ENCODE peak calls at places on chromosomes 16 and 17, in four cellular contexts. B is CD8-positive, alpha-beta T cell; V is effector memory CD4-positive, alpha-beta T cell; C is NCI-H446 treated with DMSO at 0.1 percent for 48 hours. I is an unnamed sample.

GRCh38 chr16:55030944-55031343 is 100.3 kb downstream of the IRX5 start:
- DNase-seq in B (no peak), V (no peak), C (no peak), I (no peak)

GRCh38 chr17:81665205-81666091 is 957 bp downstream of the OXLD1 start:
- DNase-seq in B (no peak), V (no peak), C (peak; percentile 15), I (no peak)

GRCh38 chr17:47957591-47958490 is at the start of gene PRR15L:
- DNase-seq in B (no peak), V (no peak), C (no peak), I (no peak)

GRCh38 chr17:66248285-66248684 is 19.1 kb upstream of the APOH start:
- DNase-seq in B (no peak), V (no peak), C (no peak), I (no peak)

GRCh38 chr17:44014437-44015172 is at the start of gene TMEM101:
- DNase-seq in B (peak; percentile 80), V (peak; percentile 73), C (peak; percentile 85), I (peak; percentile 71)

GRCh38 chr17:8359769-8360168 is 16.7 kb downstream of the KRABD2 start:
- DNase-seq in B (no peak), V (no peak), C (peak; percentile 32), I (no peak)

GRCh38 chr16:30841332-30841731 is 52.5 kb downstream of the BCL7C start:
- DNase-seq in B (no peak), V (no peak), C (no peak), I (no peak)

GRCh38 chr17:60909405-60909804 is 231.8 kb downstream of the BCAS3 start:
- DNase-seq in B (no peak), V (no peak), C (no peak), I (no peak)

GRCh38 chr16:2088192-2088631 is 40.4 kb downstream of the TSC2 start:
- DNase-seq in B (no peak), V (no peak), C (no peak), I (no peak)

GRCh38 chr17:49775546-49776260 is 11.8 kb upstream of the FAM117A start:
- DNase-seq in B (no peak), V (no peak), C (no peak), I (no peak)

GRCh38 chr16:81693467-81694303 is 85.4 kb upstream of the PLCG2 start:
- DNase-seq in B (no peak), V (no peak), C (no peak), I (no peak)

GRCh38 chr16:62738631-62739030 is 702.4 kb upstream of the CDH8 start:
- DNase-seq in B (no peak), V (no peak), C (peak; percentile 82), I (no peak)

GRCh38 chr17:39679521-39680192 is 8.2 kb downstream of the PGAP3 start:
- DNase-seq in B (peak; percentile 46), V (no peak), C (no peak), I (no peak)

GRCh38 chr17:73278049-73278464 is 16.4 kb upstream of the CPSF4L start:
- DNase-seq in B (no peak), V (no peak), C (no peak), I (no peak)

GRCh38 chr17:9151091-9151490 is 129.8 kb downstream of the NTN1 start:
- DNase-seq in B (no peak), V (no peak), C (no peak), I (no peak)

GRCh38 chr17:73746314-73747073 is 102.2 kb upstream of the SDK2 start:
- DNase-seq in B (no peak), V (no peak), C (no peak), I (no peak)

GRCh38 chr16:71440669-71441347 is 1.0 kb downstream of the TLE7 start:
- DNase-seq in B (no peak), V (no peak), C (no peak), I (no peak)

GRCh38 chr16:84970447-84971127 is 40.7 kb downstream of the ZDHHC7 start:
- DNase-seq in B (peak; percentile 66), V (peak; percentile 64), C (peak; percentile 1), I (no peak)

GRCh38 chr16:68286153-68287074 is 22.1 kb downstream of the SLC7A6 start:
- DNase-seq in B (no peak), V (no peak), C (no peak), I (no peak)

GRCh38 chr16:48098472-48098871 is 57.3 kb downstream of the ABCC12 start:
- DNase-seq in B (no peak), V (no peak), C (no peak), I (peak; percentile 55)

GRCh38 chr17:42559076-42559475 is 2.9 kb upstream of the COASY start:
- DNase-seq in B (no peak), V (no peak), C (no peak), I (no peak)

GRCh38 chr16:65123846-65124513 is 2.1 kb upstream of the CDH11 start:
- DNase-seq in B (no peak), V (no peak), C (no peak), I (no peak)